ENCODE peak calls at places on chromosomes 6 and 20, in ten cellular contexts. B, D, K, P, Z, Y, N, H, O and G are unnamed samples.

GRCh38 chr6:15464211-15464725 is 198.6 kb downstream of the DTNBP1 start:
- DNase-seq in B (peak), D (peak), K (peak), P (peak), Z (peak), Y (peak), N (peak), H (peak), O (no peak), G (peak)

GRCh38 chr20:15708984-15709598 is 864.2 kb downstream of the KIF16B start:
- DNase-seq in B (no peak), D (peak), K (no peak), P (no peak), Z (peak), Y (peak), N (peak), H (peak), O (peak), G (peak)

GRCh38 chr6:96391776-96392175 is 129.8 kb upstream of the UFL1 start:
- DNase-seq in B (no peak), D (no peak), K (peak), P (no peak), Z (no peak), Y (no peak), N (no peak), H (no peak), O (no peak), G (no peak)

GRCh38 chr6:27126815-27127537 is 120.5 kb upstream of the PRSS16 start:
- DNase-seq in B (peak), D (peak), K (peak), P (peak), Z (peak), Y (peak), N (peak), H (peak), O (no peak), G (peak)

GRCh38 chr6:37171141-37171969 is 1.4 kb downstream of the PIM1 start:
- DNase-seq in B (peak), D (no peak), K (peak), P (no peak), Z (no peak), Y (peak), N (peak), H (peak), O (no peak), G (peak)

GRCh38 chr6:29965873-29966601 is 23.7 kb downstream of the HLA-A start:
- DNase-seq in B (peak), D (no peak), K (peak), P (no peak), Z (peak), Y (peak), N (peak), H (peak), O (no peak), G (no peak)

GRCh38 chr6:17656092-17656491 is 50.6 kb downstream of the NUP153 start:
- DNase-seq in B (no peak), D (no peak), K (no peak), P (no peak), Z (no peak), Y (no peak), N (no peak), H (no peak), O (no peak), G (no peak)

GRCh38 chr6:136324981-136325380 is 35.3 kb upstream of the BCLAF1 start:
- DNase-seq in B (no peak), D (no peak), K (no peak), P (no peak), Z (no peak), Y (no peak), N (no peak), H (no peak), O (no peak), G (no peak)

GRCh38 chr6:26016326-26017275 is 54.0 kb downstream of the TRIM38 start:
- DNase-seq in B (no peak), D (no peak), K (no peak), P (no peak), Z (no peak), Y (peak), N (no peak), H (no peak), O (no peak), G (no peak)

GRCh38 chr6:16438677-16439615 is 200.6 kb downstream of the GMPR start:
- DNase-seq in B (no peak), D (no peak), K (no peak), P (no peak), Z (no peak), Y (no peak), N (no peak), H (no peak), O (no peak), G (peak)

GRCh38 chr6:25503686-25504085 is 148.3 kb upstream of the SCGN start:
- DNase-seq in B (no peak), D (no peak), K (no peak), P (no peak), Z (no peak), Y (no peak), N (no peak), H (no peak), O (no peak), G (no peak)

GRCh38 chr6:131292145-131292938 is 157.1 kb downstream of the AKAP7 start:
- DNase-seq in B (no peak), D (no peak), K (no peak), P (no peak), Z (no peak), Y (no peak), N (no peak), H (no peak), O (no peak), G (no peak)

GRCh38 chr20:9945406-9945805 is 89.4 kb upstream of the ANKEF1 start:
- DNase-seq in B (no peak), D (no peak), K (no peak), P (no peak), Z (no peak), Y (no peak), N (no peak), H (no peak), O (no peak), G (no peak)

GRCh38 chr6:11614534-11615213 is 77.1 kb downstream of the TMEM170B start:
- DNase-seq in B (no peak), D (no peak), K (no peak), P (no peak), Z (no peak), Y (no peak), N (no peak), H (no peak), O (no peak), G (no peak)